ENCODE peak calls at places on chromosomes 16 and 17, in five cellular contexts. Z, T, M, W and G are unnamed samples. For H3K4me1 and H3K36me3, the result is how much of the 10 kb centered on the place peaks cover.

GRCh38 chr16:89581861-89582563 is 6.5 kb downstream of the CPNE7 start:
- DNase-seq in Z (no peak), T (no peak), M (peak), W (no peak), G (no peak)

GRCh38 chr17:17385502-17385901 is 82.3 kb downstream of the NT5M start:
- DNase-seq in Z (no peak), T (no peak), M (no peak), W (no peak), G (no peak)

GRCh38 chr16:27972500-27972899 is 91.0 kb downstream of the GSG1L start:
- DNase-seq in Z (peak), T (no peak), M (no peak), W (peak), G (no peak)

GRCh38 chr17:53118948-53119347 is 703.8 kb upstream of the KIF2B start:
- DNase-seq in Z (no peak), T (no peak), M (no peak), W (no peak), G (no peak)

GRCh38 chr16:24478401-24478800 is 61.0 kb upstream of the RBBP6 start:
- DNase-seq in Z (no peak), T (no peak), M (no peak), W (no peak), G (no peak)

GRCh38 chr16:70437582-70438324 is 1.1 kb downstream of the ST3GAL2 start:
- DNase-seq in Z (no peak), T (no peak), M (no peak), W (no peak), G (peak)

GRCh38 chr17:5832886-5833285 is 237.3 kb upstream of the WSCD1 start:
- DNase-seq in Z (no peak), T (no peak), M (no peak), W (no peak), G (no peak)

GRCh38 chr16:31113420-31114124 is 3.9 kb upstream of the KAT8 start:
- DNase-seq in Z (no peak), T (no peak), M (no peak), W (no peak), G (no peak)

GRCh38 chr17:28657756-28658155 is 4.0 kb downstream of the SDF2 start:
- DNase-seq in Z (no peak), T (no peak), M (no peak), W (no peak), G (no peak)

GRCh38 chr16:1337486-1337885 is 4.0 kb downstream of the BAIAP3 start:
- DNase-seq in Z (no peak), T (no peak), M (no peak), W (no peak), G (no peak)

GRCh38 chr16:3872216-3872895 is 8.2 kb downstream of the CREBBP start:
- DNase-seq in Z (no peak), T (no peak), M (no peak), W (no peak), G (no peak)

GRCh38 chr16:30997887-30998711 is 12.3 kb downstream of the STX1B start:
- DNase-seq in Z (no peak), T (no peak), M (no peak), W (no peak), G (no peak)

GRCh38 chr17:46769531-46770438 is 48.7 kb downstream of the WNT3 start:
- DNase-seq in Z (no peak), T (no peak), M (no peak), W (no peak), G (peak)

GRCh38 chr16:75550211-75550662 is 5.8 kb downstream of the TMEM231 start:
- DNase-seq in Z (no peak), T (peak), M (no peak), W (no peak), G (no peak)

GRCh38 chr16:74862743-74863244 is 88.2 kb upstream of the FA2H start:
- DNase-seq in Z (no peak), T (peak), M (no peak), W (no peak), G (no peak)

GRCh38 chr17:5531019-5531418 is 44.7 kb downstream of the MIS12 start:
- DNase-seq in Z (no peak), T (no peak), M (no peak), W (peak), G (no peak)

GRCh38 chr16:81555660-81556059 is 111.1 kb downstream of the CMIP start:
- DNase-seq in Z (no peak), T (no peak), M (no peak), W (no peak), G (no peak)

GRCh38 chr16:27241658-27242057 is 26.9 kb downstream of the NSMCE1 start:
- DNase-seq in Z (no peak), T (no peak), M (no peak), W (peak), G (no peak)

GRCh38 chr16:75580-76501 is 2.2 kb upstream of the MPG start:
- DNase-seq in Z (no peak), T (peak), M (peak), W (peak), G (peak)

GRCh38 chr16:15716694-15717447 is 66.8 kb downstream of the NDE1 start:
- DNase-seq in Z (no peak), T (no peak), M (no peak), W (no peak), G (no peak)

GRCh38 chr16:14576532-14576931 is 53.5 kb downstream of the PARN start:
- DNase-seq in Z (no peak), T (no peak), M (no peak), W (no peak), G (no peak)

GRCh38 chr16:82585675-82586074 is 41.1 kb upstream of the CDH13 start:
- DNase-seq in Z (no peak), T (no peak), M (no peak), W (no peak), G (no peak)

GRCh38 chr16:87821346-87822001 is 47.8 kb downstream of the SLC7A5 start:
- DNase-seq in Z (no peak), T (no peak), M (no peak), W (no peak), G (no peak)

GRCh38 chr16:4263504-4264436 is 9.1 kb downstream of the TFAP4 start:
- DNase-seq in Z (no peak), T (peak), M (peak), W (peak), G (peak)

GRCh38 chr17:69732272-69732671 is 317.8 kb downstream of the MAP2K6 start:
- DNase-seq in Z (no peak), T (no peak), M (no peak), W (no peak), G (no peak)

GRCh38 chr16:67547423-67548264 is 14.7 kb upstream of the CTCF start:
- DNase-seq in Z (no peak), T (no peak), M (peak), W (peak), G (no peak)

GRCh38 chr17:80858301-80859003 is 133.2 kb upstream of the CHMP6 start:
- DNase-seq in Z (no peak), T (no peak), M (no peak), W (no peak), G (no peak)
- H3K4me1 ChIP-seq in Z (under half), T (under half), M (under half), W (under half), G (under half)

GRCh38 chr17:41972571-41973411 is 6.2 kb downstream of the CNP start:
- DNase-seq in Z (no peak), T (no peak), M (peak), W (no peak), G (peak)
- H3K36me3 ChIP-seq in Z (half or more), T (half or more), M (under half), W (half or more), G (under half)

GRCh38 chr17:77449373-77449907 is 308.7 kb downstream of the SEC14L1 start:
- DNase-seq in Z (no peak), T (no peak), M (no peak), W (no peak), G (no peak)
- H3K4me1 ChIP-seq in Z (under half), T (half or more), M (half or more), W (half or more), G (under half)

DNA sequence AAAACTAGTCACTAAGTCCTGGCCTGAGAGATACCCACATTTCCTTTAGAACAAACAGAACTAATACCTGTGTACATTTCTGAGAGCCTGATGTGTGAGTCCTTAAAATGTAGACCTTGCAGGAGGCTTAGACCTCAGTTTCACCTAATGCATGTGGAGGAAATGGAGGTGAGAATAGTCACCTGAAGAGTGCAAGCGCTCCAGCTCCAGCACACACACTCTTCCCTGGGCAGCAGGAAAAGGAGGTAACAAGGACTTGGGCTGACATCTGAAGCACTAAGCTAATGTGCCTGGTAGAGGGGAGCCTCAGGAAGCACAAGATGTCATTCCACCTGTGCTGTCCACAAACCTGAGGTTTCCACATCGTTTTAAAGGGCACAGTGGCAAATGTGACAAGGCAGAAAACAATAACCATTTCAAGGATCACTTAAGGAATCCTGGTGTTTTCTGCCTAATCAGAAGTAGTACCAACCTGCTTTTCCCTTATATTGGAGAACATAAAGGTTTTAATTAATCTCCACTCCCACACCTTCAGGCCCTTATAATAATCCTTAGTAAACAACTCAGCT is 17.2 kb upstream of the RSL1D1 start:
- DNase-seq in Z (no peak), T (no peak), M (no peak), W (no peak), G (no peak)
- H3K36me3 ChIP-seq in Z (under half), T (under half), M (under half), W (half or more), G (under half)

DNA sequence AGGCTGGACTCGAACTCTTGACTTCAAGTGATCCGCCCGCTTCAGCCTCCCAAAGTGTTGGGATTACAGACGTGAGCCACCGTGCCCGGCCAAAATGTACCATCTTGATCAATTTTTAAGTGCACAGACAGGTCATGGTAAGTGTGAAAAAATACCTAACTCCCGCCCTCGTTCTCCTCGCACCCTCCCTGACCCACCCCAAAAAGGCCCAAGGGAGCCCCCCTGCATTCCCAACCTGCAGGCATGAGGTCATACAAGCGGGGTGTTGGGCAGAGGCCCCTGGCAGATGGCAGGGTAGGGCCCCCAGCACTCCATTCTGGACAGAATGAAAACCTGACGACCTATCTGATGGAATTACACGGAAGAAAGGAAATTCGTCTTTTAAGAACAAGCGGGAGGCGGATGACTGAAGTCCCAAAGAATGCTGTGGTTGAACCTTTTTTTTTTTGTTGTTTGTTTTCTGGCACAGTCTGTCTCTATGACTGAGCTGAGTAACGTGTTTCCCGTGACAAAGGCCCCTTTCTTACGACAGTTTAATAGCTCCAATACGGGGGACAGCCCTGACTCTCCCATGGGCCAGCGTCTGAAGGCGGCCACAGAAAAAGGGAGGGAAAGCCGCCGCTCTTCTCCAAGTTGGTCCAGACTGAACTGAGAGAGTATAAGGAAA is 376.4 kb downstream of the SLC39A11 start:
- DNase-seq in Z (no peak), T (peak), M (peak), W (no peak), G (no peak)
- H3K4me1 ChIP-seq in Z (under half), T (under half), M (under half), W (under half), G (under half)

GRCh38 chr17:34991606-34992005 is 11.3 kb downstream of the LIG3 start:
- DNase-seq in Z (no peak), T (no peak), M (no peak), W (no peak), G (no peak)
- H3K36me3 ChIP-seq in Z (half or more), T (half or more), M (under half), W (half or more), G (under half)

GRCh38 chr17:8894673-8895578 is 27.5 kb upstream of the PIK3R6 start:
- DNase-seq in Z (peak), T (peak), M (peak), W (peak), G (no peak)

GRCh38 chr17:8892338-8892690 is 24.8 kb upstream of the PIK3R6 start:
- DNase-seq in Z (no peak), T (no peak), M (no peak), W (no peak), G (no peak)

GRCh38 chr17:8894189-8894611 is 26.7 kb upstream of the PIK3R6 start:
- DNase-seq in Z (no peak), T (no peak), M (no peak), W (peak), G (no peak)

GRCh38 chr17:8893059-8893458 is 25.6 kb upstream of the PIK3R6 start:
- DNase-seq in Z (no peak), T (no peak), M (no peak), W (no peak), G (no peak)

DNA sequence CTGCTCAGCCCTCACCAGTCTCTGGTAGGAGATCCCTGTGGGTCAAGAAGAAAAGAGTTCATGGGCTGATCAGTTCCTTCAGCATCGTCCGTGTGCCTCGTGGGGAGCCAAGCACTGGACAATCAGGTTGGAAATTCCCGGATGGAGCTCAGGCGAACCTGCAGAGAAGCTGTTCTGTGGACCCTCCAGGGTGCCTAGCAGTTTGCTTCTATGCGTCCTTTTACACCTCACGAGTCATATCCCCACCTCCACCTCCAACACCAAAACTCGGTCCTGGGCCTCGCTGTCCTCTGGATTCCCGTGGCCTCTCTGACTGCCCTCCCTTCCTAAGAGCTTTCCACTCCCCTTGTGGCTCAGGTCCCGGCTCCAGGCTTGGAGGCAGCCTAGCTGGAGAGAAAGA is 26.1 kb upstream of the PIK3R6 start:
- DNase-seq in Z (no peak), T (no peak), M (no peak), W (no peak), G (no peak)
- H3K4me1 ChIP-seq in Z (under half), T (under half), M (under half), W (under half), G (under half)